ENCODE peak calls at places on chromosomes 3 and 15, in seven cellular contexts. One of them, this sample, is unnamed.
A peak's percentile ranks its signal among the peaks of the same experiment; 100 is the strongest.

GRCh38 chr3:114231616-114232015 is 5.8 kb downstream of the ZNF80 start:
- DNase-seq in MM.1S: no peak
- DNase-seq in SK-N-SH: no peak
- DNase-seq in hepatocyte: no peak
- DNase-seq in OCI-LY7: no peak
- DNase-seq in GM23248: no peak
- DNase-seq in PC-9: no peak
- DNase-seq in this sample: no peak

GRCh38 chr3:57221883-57222282 is 5.6 kb upstream of the APPL1 start:
- DNase-seq in MM.1S: no peak
- DNase-seq in SK-N-SH: peak; percentile 36
- DNase-seq in hepatocyte: peak; percentile 16
- DNase-seq in OCI-LY7: no peak
- DNase-seq in GM23248: peak; percentile 61
- DNase-seq in PC-9: no peak
- DNase-seq in this sample: peak; percentile 49

GRCh38 chr3:14412831-14413380 is 10.5 kb downstream of the SLC6A6 start:
- DNase-seq in MM.1S: no peak
- DNase-seq in SK-N-SH: peak; percentile 69
- DNase-seq in hepatocyte: no peak
- DNase-seq in OCI-LY7: no peak
- DNase-seq in GM23248: no peak
- DNase-seq in PC-9: no peak
- DNase-seq in this sample: peak; percentile 79

GRCh38 chr3:159938712-159939111 is 49.9 kb upstream of the IL12A start:
- DNase-seq in MM.1S: no peak
- DNase-seq in SK-N-SH: no peak
- DNase-seq in hepatocyte: no peak
- DNase-seq in OCI-LY7: no peak
- DNase-seq in GM23248: peak; percentile 74
- DNase-seq in PC-9: no peak
- DNase-seq in this sample: no peak

GRCh38 chr3:152902141-152902669 is 67.3 kb downstream of the P2RY1 start:
- DNase-seq in MM.1S: no peak
- DNase-seq in SK-N-SH: no peak
- DNase-seq in hepatocyte: no peak
- DNase-seq in OCI-LY7: no peak
- DNase-seq in GM23248: peak; percentile 17
- DNase-seq in PC-9: no peak
- DNase-seq in this sample: no peak

GRCh38 chr3:152283492-152284381 is 15.0 kb downstream of the MBNL1 start:
- DNase-seq in MM.1S: no peak
- DNase-seq in SK-N-SH: no peak
- DNase-seq in hepatocyte: no peak
- DNase-seq in OCI-LY7: no peak
- DNase-seq in GM23248: no peak
- DNase-seq in PC-9: peak; percentile 55
- DNase-seq in this sample: no peak

GRCh38 chr3:101850327-101851048 is 1.2 kb downstream of the NFKBIZ start:
- DNase-seq in MM.1S: peak; percentile 75
- DNase-seq in SK-N-SH: peak; percentile 23
- DNase-seq in hepatocyte: no peak
- DNase-seq in OCI-LY7: peak; percentile 69
- DNase-seq in GM23248: peak; percentile 81
- DNase-seq in PC-9: no peak
- DNase-seq in this sample: no peak

GRCh38 chr3:183120538-183121215 is 21.4 kb upstream of the MCCC1 start:
- DNase-seq in MM.1S: no peak
- DNase-seq in SK-N-SH: no peak
- DNase-seq in hepatocyte: no peak
- DNase-seq in OCI-LY7: no peak
- DNase-seq in GM23248: no peak
- DNase-seq in PC-9: no peak
- DNase-seq in this sample: no peak

GRCh38 chr15:39468828-39469227 is 112.1 kb upstream of the THBS1 start:
- DNase-seq in MM.1S: no peak
- DNase-seq in SK-N-SH: no peak
- DNase-seq in hepatocyte: no peak
- DNase-seq in OCI-LY7: no peak
- DNase-seq in GM23248: no peak
- DNase-seq in PC-9: no peak
- DNase-seq in this sample: no peak

GRCh38 chr3:56754753-56755365 is 46.9 kb downstream of the ARHGEF3 start:
- DNase-seq in MM.1S: peak; percentile 32
- DNase-seq in SK-N-SH: no peak
- DNase-seq in hepatocyte: no peak
- DNase-seq in OCI-LY7: peak; percentile 29
- DNase-seq in GM23248: no peak
- DNase-seq in PC-9: no peak
- DNase-seq in this sample: no peak

GRCh38 chr15:43920815-43921214 is 94.0 kb downstream of the WDR76 start:
- DNase-seq in MM.1S: no peak
- DNase-seq in SK-N-SH: no peak
- DNase-seq in hepatocyte: no peak
- DNase-seq in OCI-LY7: no peak
- DNase-seq in GM23248: no peak
- DNase-seq in PC-9: no peak
- DNase-seq in this sample: no peak

GRCh38 chr15:33211409-33211808 is 16.9 kb upstream of the FMN1 start:
- DNase-seq in MM.1S: peak; percentile 39
- DNase-seq in SK-N-SH: peak; percentile 62
- DNase-seq in hepatocyte: peak; percentile 30
- DNase-seq in OCI-LY7: no peak
- DNase-seq in GM23248: peak; percentile 16
- DNase-seq in PC-9: no peak
- DNase-seq in this sample: no peak

GRCh38 chr3:130948929-130949328 is 55.0 kb downstream of the ATP2C1 start:
- DNase-seq in MM.1S: no peak
- DNase-seq in SK-N-SH: no peak
- DNase-seq in hepatocyte: no peak
- DNase-seq in OCI-LY7: no peak
- DNase-seq in GM23248: no peak
- DNase-seq in PC-9: no peak
- DNase-seq in this sample: no peak

GRCh38 chr3:73685061-73685460 is 60.3 kb upstream of the PDZRN3 start:
- DNase-seq in MM.1S: no peak
- DNase-seq in SK-N-SH: no peak
- DNase-seq in hepatocyte: no peak
- DNase-seq in OCI-LY7: no peak
- DNase-seq in GM23248: no peak
- DNase-seq in PC-9: no peak
- DNase-seq in this sample: no peak

GRCh38 chr3:69444980-69445379 is 59.1 kb upstream of the FRMD4B start:
- DNase-seq in MM.1S: no peak
- DNase-seq in SK-N-SH: no peak
- DNase-seq in hepatocyte: no peak
- DNase-seq in OCI-LY7: no peak
- DNase-seq in GM23248: peak; percentile 81
- DNase-seq in PC-9: no peak
- DNase-seq in this sample: no peak

GRCh38 chr15:90625037-90625436 is 92.1 kb upstream of the BLM start:
- DNase-seq in MM.1S: no peak
- DNase-seq in SK-N-SH: no peak
- DNase-seq in hepatocyte: no peak
- DNase-seq in OCI-LY7: no peak
- DNase-seq in GM23248: no peak
- DNase-seq in PC-9: no peak
- DNase-seq in this sample: no peak

GRCh38 chr15:90624278-90624930 is 92.7 kb upstream of the BLM start:
- DNase-seq in MM.1S: no peak
- DNase-seq in SK-N-SH: no peak
- DNase-seq in hepatocyte: no peak
- DNase-seq in OCI-LY7: no peak
- DNase-seq in GM23248: no peak
- DNase-seq in PC-9: no peak
- DNase-seq in this sample: no peak

GRCh38 chr15:90633361-90633760 is 83.8 kb upstream of the BLM start:
- DNase-seq in MM.1S: no peak
- DNase-seq in SK-N-SH: no peak
- DNase-seq in hepatocyte: no peak
- DNase-seq in OCI-LY7: no peak
- DNase-seq in GM23248: no peak
- DNase-seq in PC-9: no peak
- DNase-seq in this sample: no peak

GRCh38 chr15:90623854-90624253 is 93.3 kb upstream of the BLM start:
- DNase-seq in MM.1S: no peak
- DNase-seq in SK-N-SH: no peak
- DNase-seq in hepatocyte: no peak
- DNase-seq in OCI-LY7: no peak
- DNase-seq in GM23248: no peak
- DNase-seq in PC-9: no peak
- DNase-seq in this sample: no peak

DNA sequence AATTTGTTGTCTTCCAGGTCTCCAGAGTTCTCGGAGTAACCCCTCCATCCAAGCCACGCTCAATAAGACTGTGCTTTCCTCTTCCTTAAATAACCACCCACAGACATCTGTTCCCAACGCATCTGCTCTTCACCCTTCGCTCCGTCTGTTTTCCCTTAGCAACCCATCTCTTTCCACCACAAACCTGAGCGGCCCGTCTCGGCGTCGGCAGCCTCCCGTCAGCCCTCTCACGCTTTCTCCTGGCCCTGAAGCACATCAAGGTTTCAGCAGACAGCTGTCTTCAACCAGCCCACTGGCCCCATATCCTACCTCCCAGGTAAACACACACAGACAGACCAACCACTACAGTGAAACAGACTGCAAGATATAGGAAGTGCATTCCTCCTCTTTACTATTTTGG is 87.9 kb upstream of the BLM start:
- DNase-seq in MM.1S: no peak
- DNase-seq in SK-N-SH: no peak
- DNase-seq in hepatocyte: no peak
- DNase-seq in OCI-LY7: no peak
- DNase-seq in GM23248: no peak
- DNase-seq in PC-9: no peak
- DNase-seq in this sample: no peak
- H3K9me2 ChIP-seq in MM.1S: no peaks in the 10 kb centered on the region
- H3K9me2 ChIP-seq in SK-N-SH: no peaks in the 10 kb centered on the region
- H3K9me2 ChIP-seq in hepatocyte: no peaks in the 10 kb centered on the region
- H3K9me2 ChIP-seq in OCI-LY7: no peaks in the 10 kb centered on the region
- H3K9me2 ChIP-seq in GM23248: no peaks in the 10 kb centered on the region
- H3K9me2 ChIP-seq in PC-9: no peaks in the 10 kb centered on the region
- H3K9me2 ChIP-seq in this sample: no peaks in the 10 kb centered on the region

GRCh38 chr3:13205567-13206143 is 132.4 kb upstream of the IQSEC1 start:
- DNase-seq in MM.1S: no peak
- DNase-seq in SK-N-SH: no peak
- DNase-seq in hepatocyte: no peak
- DNase-seq in OCI-LY7: no peak
- DNase-seq in GM23248: no peak
- DNase-seq in PC-9: no peak
- DNase-seq in this sample: no peak

GRCh38 chr3:13208706-13209295 is 135.6 kb upstream of the IQSEC1 start:
- DNase-seq in MM.1S: no peak
- DNase-seq in SK-N-SH: no peak
- DNase-seq in hepatocyte: no peak
- DNase-seq in OCI-LY7: no peak
- DNase-seq in GM23248: no peak
- DNase-seq in PC-9: no peak
- DNase-seq in this sample: no peak

GRCh38 chr3:13207578-13207922 is 134.3 kb upstream of the IQSEC1 start:
- DNase-seq in MM.1S: no peak
- DNase-seq in SK-N-SH: no peak
- DNase-seq in hepatocyte: no peak
- DNase-seq in OCI-LY7: no peak
- DNase-seq in GM23248: no peak
- DNase-seq in PC-9: no peak
- DNase-seq in this sample: no peak

GRCh38 chr3:13207975-13208705 is 134.9 kb upstream of the IQSEC1 start:
- DNase-seq in MM.1S: no peak
- DNase-seq in SK-N-SH: no peak
- DNase-seq in hepatocyte: no peak
- DNase-seq in OCI-LY7: no peak
- DNase-seq in GM23248: no peak
- DNase-seq in PC-9: no peak
- DNase-seq in this sample: no peak

DNA sequence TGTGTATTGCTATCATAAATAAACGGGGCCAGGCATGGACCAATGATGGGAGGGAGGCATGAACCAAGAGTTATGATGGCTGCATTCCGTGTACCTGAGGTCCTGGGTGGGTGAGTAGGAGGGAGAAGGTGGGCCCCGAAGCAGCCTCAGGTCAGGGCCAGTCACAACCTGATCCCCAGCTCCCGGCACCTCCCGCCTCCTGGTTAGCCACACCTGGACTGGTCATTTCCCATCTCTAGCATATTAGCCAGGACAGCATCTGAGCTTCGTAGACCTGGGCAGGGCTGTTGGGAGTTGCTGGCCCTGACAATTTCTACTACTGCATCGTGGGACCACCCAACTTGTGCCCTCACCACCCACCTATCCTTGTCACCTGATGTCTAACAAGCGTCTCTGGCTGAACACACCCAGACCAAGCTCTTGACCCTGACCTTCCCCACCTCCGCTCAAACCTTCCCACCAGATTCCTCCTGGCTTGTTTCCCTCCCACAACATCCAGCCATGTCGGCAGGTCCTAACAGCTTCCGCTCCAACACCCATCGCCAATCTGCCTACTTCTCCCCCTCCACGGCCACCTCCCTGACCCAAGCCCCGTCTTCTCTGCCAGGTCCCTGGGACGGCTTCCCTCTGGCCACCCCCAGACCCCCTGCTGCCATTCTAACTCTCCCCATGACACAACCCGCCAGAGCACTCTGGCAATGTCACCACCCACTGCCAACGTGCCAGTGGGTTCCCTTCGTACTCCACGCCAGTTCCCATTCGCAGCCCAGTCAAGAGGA is 133.8 kb upstream of the IQSEC1 start:
- DNase-seq in MM.1S: no peak
- DNase-seq in SK-N-SH: no peak
- DNase-seq in hepatocyte: no peak
- DNase-seq in OCI-LY7: no peak
- DNase-seq in GM23248: no peak
- DNase-seq in PC-9: no peak
- DNase-seq in this sample: no peak
- H3K9me2 ChIP-seq in MM.1S: no peaks in the 10 kb centered on the region
- H3K9me2 ChIP-seq in SK-N-SH: no peaks in the 10 kb centered on the region
- H3K9me2 ChIP-seq in hepatocyte: no peaks in the 10 kb centered on the region
- H3K9me2 ChIP-seq in OCI-LY7: no peaks in the 10 kb centered on the region
- H3K9me2 ChIP-seq in GM23248: no peaks in the 10 kb centered on the region
- H3K9me2 ChIP-seq in PC-9: no peaks in the 10 kb centered on the region
- H3K9me2 ChIP-seq in this sample: no peaks in the 10 kb centered on the region

DNA sequence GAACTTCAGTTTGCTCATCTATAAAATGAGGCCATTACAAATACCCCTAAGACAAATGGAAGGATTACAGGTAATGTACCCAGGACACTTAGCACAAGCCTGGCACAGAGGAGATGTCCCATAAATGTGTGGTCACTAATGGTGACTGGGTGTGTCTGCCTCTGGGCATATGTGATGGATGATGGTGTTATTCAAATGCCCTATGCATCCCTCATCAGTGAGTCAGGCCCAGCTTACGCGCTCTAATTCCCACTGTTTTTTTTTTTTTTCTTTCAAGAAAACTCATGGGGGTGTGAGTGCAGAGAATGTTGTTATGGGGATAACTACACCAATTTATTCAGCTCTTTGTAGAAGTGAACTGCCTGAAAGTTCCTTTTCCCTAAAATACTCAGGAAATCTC is 23.6 kb upstream of the KIF23 start:
- DNase-seq in MM.1S: no peak
- DNase-seq in SK-N-SH: no peak
- DNase-seq in hepatocyte: no peak
- DNase-seq in OCI-LY7: no peak
- DNase-seq in GM23248: peak; percentile 94
- DNase-seq in PC-9: peak; percentile 48
- DNase-seq in this sample: no peak
- H3K9me2 ChIP-seq in MM.1S: no peaks in the 10 kb centered on the region
- H3K9me2 ChIP-seq in SK-N-SH: no peaks in the 10 kb centered on the region
- H3K9me2 ChIP-seq in hepatocyte: no peaks in the 10 kb centered on the region
- H3K9me2 ChIP-seq in OCI-LY7: no peaks in the 10 kb centered on the region
- H3K9me2 ChIP-seq in GM23248: no peaks in the 10 kb centered on the region
- H3K9me2 ChIP-seq in PC-9: no peaks in the 10 kb centered on the region
- H3K9me2 ChIP-seq in this sample: no peaks in the 10 kb centered on the region

GRCh38 chr3:133935843-133936825 is 40.5 kb upstream of the RAB6B start:
- DNase-seq in MM.1S: no peak
- DNase-seq in SK-N-SH: no peak
- DNase-seq in hepatocyte: no peak
- DNase-seq in OCI-LY7: no peak
- DNase-seq in GM23248: no peak
- DNase-seq in PC-9: no peak
- DNase-seq in this sample: no peak
- H3K9me2 ChIP-seq in MM.1S: no peaks in the 10 kb centered on the region
- H3K9me2 ChIP-seq in SK-N-SH: no peaks in the 10 kb centered on the region
- H3K9me2 ChIP-seq in hepatocyte: no peaks in the 10 kb centered on the region
- H3K9me2 ChIP-seq in OCI-LY7: no peaks in the 10 kb centered on the region
- H3K9me2 ChIP-seq in GM23248: no peaks in the 10 kb centered on the region
- H3K9me2 ChIP-seq in PC-9: no peaks in the 10 kb centered on the region
- H3K9me2 ChIP-seq in this sample: no peaks in the 10 kb centered on the region

This sample was measured in GM23338.